ENCODE peak calls at places on chromosomes 2 and 18, in four cellular contexts. U is WERI-Rb-1, M is GM23338, J is K562. O is an unnamed sample.

GRCh38 chr2:99492721-99493120 is 2.9 kb upstream of the REV1 start:
- DNase-seq in U (no peak), M (no peak), J (no peak), O (no peak)

GRCh38 chr2:31137211-31138036 is 816 bp downstream of the GALNT14 start:
- DNase-seq in U (peak), M (peak), J (no peak), O (no peak)

GRCh38 chr2:9617749-9618148 is 13.0 kb downstream of the YWHAQ start:
- DNase-seq in U (no peak), M (no peak), J (no peak), O (no peak)

GRCh38 chr2:75319951-75320350 is 120.6 kb upstream of the TACR1 start:
- DNase-seq in U (no peak), M (no peak), J (no peak), O (no peak)

GRCh38 chr2:170215019-170215418 is 37.1 kb downstream of the MYO3B start:
- DNase-seq in U (no peak), M (peak), J (no peak), O (no peak)

GRCh38 chr2:74373189-74373588 is 6.9 kb downstream of the DCTN1 start:
- DNase-seq in U (no peak), M (peak), J (no peak), O (no peak)

GRCh38 chr2:69242651-69243051 is 144.4 kb downstream of the GFPT1 start:
- DNase-seq in U (peak), M (no peak), J (no peak), O (peak)

GRCh38 chr18:44781890-44782289 is 101.2 kb downstream of the SETBP1 start:
- DNase-seq in U (no peak), M (no peak), J (no peak), O (no peak)

GRCh38 chr18:44062345-44062744 is 618.3 kb upstream of the SETBP1 start:
- DNase-seq in U (no peak), M (no peak), J (no peak), O (no peak)

GRCh38 chr2:30239308-30240161 is 8.2 kb downstream of the LBH start:
- DNase-seq in U (peak), M (peak), J (peak), O (no peak)

GRCh38 chr2:30979822-30980245 is 158.4 kb downstream of the GALNT14 start:
- DNase-seq in U (no peak), M (peak), J (no peak), O (no peak)

GRCh38 chr18:13672657-13673056 is 53.7 kb downstream of the FAM210A start:
- DNase-seq in U (no peak), M (no peak), J (no peak), O (no peak)

GRCh38 chr2:28333606-28334526 is 58.8 kb upstream of the FOSL2 start:
- DNase-seq in U (no peak), M (no peak), J (no peak), O (no peak)

GRCh38 chr2:65637061-65637460 is 204.7 kb upstream of the SPRED2 start:
- DNase-seq in U (no peak), M (no peak), J (no peak), O (no peak)

GRCh38 chr18:23612434-23613090 is 26.3 kb upstream of the NPC1 start:
- DNase-seq in U (no peak), M (no peak), J (no peak), O (no peak)

GRCh38 chr2:197813093-197813787 is 8.8 kb downstream of the PLCL1 start:
- DNase-seq in U (no peak), M (peak), J (peak), O (no peak)

GRCh38 chr18:56269958-56270357 is 368.4 kb downstream of the TXNL1 start:
- DNase-seq in U (no peak), M (no peak), J (no peak), O (no peak)

GRCh38 chr18:13403786-13404549 is 185.4 kb downstream of the LDLRAD4 start:
- DNase-seq in U (no peak), M (no peak), J (no peak), O (no peak)

GRCh38 chr2:63484901-63485300 is 103.4 kb downstream of the WDPCP start:
- DNase-seq in U (no peak), M (no peak), J (no peak), O (no peak)

GRCh38 chr2:96502891-96503636 is 2.1 kb downstream of the NEURL3 start:
- DNase-seq in U (no peak), M (no peak), J (no peak), O (no peak)

GRCh38 chr18:46856975-46857374 is 60.3 kb downstream of the PIAS2 start:
- DNase-seq in U (no peak), M (no peak), J (no peak), O (no peak)

GRCh38 chr2:201254331-201254730 is 6.0 kb upstream of the CASP8 start:
- DNase-seq in U (no peak), M (peak), J (no peak), O (no peak)

GRCh38 chr2:233332125-233332524 is 22.2 kb upstream of the DGKD start:
- DNase-seq in U (no peak), M (no peak), J (no peak), O (no peak)

GRCh38 chr2:199535445-199536177 is 77.9 kb upstream of the SATB2 start:
- DNase-seq in U (no peak), M (no peak), J (no peak), O (no peak)

GRCh38 chr2:52918551-52918950 is 849.1 kb upstream of the CHAC2 start:
- DNase-seq in U (no peak), M (no peak), J (no peak), O (peak)

GRCh38 chr18:44602380-44602779 is 78.3 kb upstream of the SETBP1 start:
- DNase-seq in U (no peak), M (no peak), J (no peak), O (no peak)

GRCh38 chr2:102703748-102704147 is 58.1 kb upstream of the TMEM182 start:
- DNase-seq in U (no peak), M (peak), J (peak), O (no peak)

GRCh38 chr2:192194065-192194865 is 468 bp downstream of the TMEFF2 start:
- DNase-seq in U (peak), M (peak), J (peak), O (no peak)

GRCh38 chr2:137467246-137467862 is 496.9 kb upstream of the HNMT start:
- DNase-seq in U (peak), M (peak), J (peak), O (no peak)

GRCh38 chr2:6946722-6947121 is 29.5 kb downstream of the RNF144A start:
- DNase-seq in U (no peak), M (no peak), J (no peak), O (no peak)

GRCh38 chr2:224060783-224061482 is 21.8 kb upstream of the SERPINE2 start:
- DNase-seq in U (no peak), M (no peak), J (no peak), O (no peak)

GRCh38 chr2:4898706-4899105 is 793.5 kb upstream of the SOX11 start:
- DNase-seq in U (no peak), M (no peak), J (no peak), O (no peak)

GRCh38 chr2:160687629-160688028 is 194.0 kb upstream of the RBMS1 start:
- DNase-seq in U (no peak), M (no peak), J (no peak), O (no peak)
- H3K27ac ChIP-seq in U (no peak), M (no peak), J (no peak), O (no peak)

GRCh38 chr2:161136696-161137324 is 23.4 kb upstream of the TANK start:
- DNase-seq in U (no peak), M (no peak), J (no peak), O (peak)

GRCh38 chr2:161139098-161139987 is 20.9 kb upstream of the TANK start:
- DNase-seq in U (no peak), M (no peak), J (no peak), O (peak)

GRCh38 chr2:161136194-161136593 is 24.0 kb upstream of the TANK start:
- DNase-seq in U (no peak), M (no peak), J (no peak), O (no peak)

GRCh38 chr2:161141033-161141432 is 19.2 kb upstream of the TANK start:
- DNase-seq in U (no peak), M (no peak), J (no peak), O (no peak)

DNA sequence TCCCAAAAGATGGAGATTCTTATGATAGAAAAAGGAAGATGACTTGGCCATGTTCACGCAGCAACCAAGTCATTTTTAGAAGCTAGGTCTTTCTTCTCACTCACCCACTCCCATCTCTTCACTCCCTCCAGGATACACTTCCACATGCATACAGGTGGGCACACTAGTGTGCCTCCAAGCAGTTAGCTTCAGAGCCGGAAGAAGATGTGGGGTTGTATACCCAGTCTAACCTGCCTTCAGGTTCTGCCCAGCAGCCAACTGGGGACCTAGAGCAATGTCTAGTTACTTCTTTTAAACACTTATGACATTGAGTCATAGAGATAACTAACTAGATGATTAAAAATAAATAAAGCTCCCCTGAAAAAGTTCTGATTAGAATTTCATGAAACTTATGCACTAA is 21.8 kb upstream of the TANK start:
- DNase-seq in U (no peak), M (no peak), J (no peak), O (no peak)
- H3K4me3 ChIP-seq in U (no peak), M (no peak), J (no peak), O (no peak)

GRCh38 chr2:118569876-118570535 is 277.4 kb downstream of the EN1 start:
- DNase-seq in U (no peak), M (no peak), J (no peak), O (no peak)

GRCh38 chr2:118565816-118566540 is 281.5 kb downstream of the EN1 start:
- DNase-seq in U (no peak), M (no peak), J (no peak), O (no peak)

GRCh38 chr2:118565301-118565700 is 282.1 kb downstream of the EN1 start:
- DNase-seq in U (no peak), M (peak), J (no peak), O (no peak)

DNA sequence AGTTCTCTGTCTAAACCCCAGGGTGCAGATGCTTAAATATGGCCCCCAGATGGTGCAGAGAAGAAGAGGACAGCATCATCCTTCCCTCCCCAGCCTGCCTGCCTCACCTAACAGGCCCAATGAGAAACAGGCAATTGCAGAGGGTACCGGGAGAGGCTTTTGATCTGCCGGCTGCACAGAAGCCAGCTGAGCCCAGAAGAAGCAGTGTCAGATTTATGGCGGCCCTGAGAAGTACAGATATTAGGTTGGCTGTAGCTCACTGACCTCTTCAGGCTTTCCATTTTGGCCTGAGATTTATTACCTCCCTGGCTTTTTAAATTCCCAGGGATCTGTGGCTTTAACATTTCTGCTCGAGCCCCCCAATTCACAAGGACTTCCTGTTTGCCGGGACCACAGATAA is 278.8 kb downstream of the EN1 start:
- DNase-seq in U (no peak), M (no peak), J (no peak), O (no peak)
- H3K27ac ChIP-seq in U (no peak), M (no peak), J (no peak), O (no peak)

DNA sequence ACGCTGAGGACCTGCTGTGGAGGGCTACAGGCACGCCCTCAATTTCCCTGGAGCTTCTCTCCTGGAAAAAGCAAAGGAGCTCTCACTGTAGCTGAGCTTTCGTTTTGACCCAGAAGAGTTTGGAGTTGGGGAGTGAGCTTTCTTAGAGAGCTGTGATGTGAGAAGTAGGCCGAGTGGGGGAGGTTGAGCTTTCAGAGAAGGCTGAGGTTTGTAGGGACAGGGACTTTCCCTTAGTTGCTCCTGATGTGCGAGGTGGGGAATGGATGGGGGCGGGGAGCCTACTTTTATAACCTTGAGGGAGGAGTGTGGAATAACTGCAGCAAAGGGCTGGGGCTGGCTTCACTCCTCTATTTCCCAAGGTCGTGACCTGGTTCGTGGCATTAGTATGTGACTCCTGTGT is 47.1 kb downstream of the ZNF532 start:
- DNase-seq in U (no peak), M (peak), J (no peak), O (no peak)
- H3K4me3 ChIP-seq in U (no peak), M (no peak), J (no peak), O (no peak)

DNA sequence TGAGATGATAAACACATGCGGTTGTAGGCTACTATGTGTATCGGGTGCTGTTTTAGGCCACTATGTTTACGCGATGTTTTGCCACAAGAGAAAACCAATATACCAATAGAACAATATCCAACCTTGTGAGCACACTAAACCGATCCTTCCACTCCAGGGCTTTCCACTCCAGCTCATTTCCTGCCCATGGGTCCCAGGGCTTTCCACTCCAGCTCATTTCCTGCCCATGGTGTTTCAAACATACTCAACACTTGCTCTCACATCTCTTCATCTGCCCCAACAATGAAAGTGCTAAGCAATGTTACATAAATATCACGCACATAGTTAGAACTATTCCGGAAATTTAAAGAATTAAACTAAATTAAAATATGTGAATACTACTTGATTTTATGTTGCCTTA is 80.0 kb downstream of the EPB41L3 start:
- DNase-seq in U (no peak), M (no peak), J (no peak), O (no peak)
- H3K27ac ChIP-seq in U (no peak), M (no peak), J (no peak), O (peak)

GRCh38 chr18:54875063-54875462 is 46.8 kb downstream of the RAB27B start:
- DNase-seq in U (no peak), M (no peak), J (no peak), O (no peak)

GRCh38 chr18:54877076-54877475 is 48.8 kb downstream of the RAB27B start:
- DNase-seq in U (no peak), M (no peak), J (no peak), O (no peak)

GRCh38 chr18:54878057-54878661 is 49.9 kb downstream of the RAB27B start:
- DNase-seq in U (no peak), M (no peak), J (no peak), O (no peak)

GRCh38 chr18:54871231-54871630 is 43.0 kb downstream of the RAB27B start:
- DNase-seq in U (no peak), M (no peak), J (no peak), O (no peak)

GRCh38 chr18:54873884-54874255 is 45.6 kb downstream of the RAB27B start:
- DNase-seq in U (no peak), M (no peak), J (no peak), O (no peak)
- H3K4me3 ChIP-seq in U (no peak), M (no peak), J (no peak), O (no peak)

GRCh38 chr2:85936421-85937068 is 47.8 kb upstream of the ST3GAL5 start:
- DNase-seq in U (no peak), M (no peak), J (no peak), O (no peak)
- H3K27ac ChIP-seq in U (no peak), M (no peak), J (no peak), O (no peak)

GRCh38 chr18:38464024-38464423 is 898.4 kb upstream of the CELF4 start:
- DNase-seq in U (no peak), M (no peak), J (no peak), O (no peak)
- H3K4me3 ChIP-seq in U (no peak), M (no peak), J (no peak), O (no peak)

GRCh38 chr18:25019086-25019860 is 332.7 kb downstream of the ZNF521 start:
- DNase-seq in U (no peak), M (no peak), J (no peak), O (no peak)
- H3K27ac ChIP-seq in U (no peak), M (no peak), J (no peak), O (no peak)

GRCh38 chr2:37324786-37325624 is at the start of gene PRKD3:
- DNase-seq in U (peak), M (peak), J (peak), O (no peak)

GRCh38 chr2:37325625-37326071 is 1.0 kb upstream of the PRKD3 start:
- DNase-seq in U (no peak), M (no peak), J (no peak), O (no peak)

GRCh38 chr2:37326866-37327634 is 2.4 kb upstream of the PRKD3 start:
- DNase-seq in U (no peak), M (no peak), J (no peak), O (no peak)

GRCh38 chr2:37324536-37324785 is 172 bp downstream of the PRKD3 start:
- DNase-seq in U (peak), M (no peak), J (no peak), O (no peak)

DNA sequence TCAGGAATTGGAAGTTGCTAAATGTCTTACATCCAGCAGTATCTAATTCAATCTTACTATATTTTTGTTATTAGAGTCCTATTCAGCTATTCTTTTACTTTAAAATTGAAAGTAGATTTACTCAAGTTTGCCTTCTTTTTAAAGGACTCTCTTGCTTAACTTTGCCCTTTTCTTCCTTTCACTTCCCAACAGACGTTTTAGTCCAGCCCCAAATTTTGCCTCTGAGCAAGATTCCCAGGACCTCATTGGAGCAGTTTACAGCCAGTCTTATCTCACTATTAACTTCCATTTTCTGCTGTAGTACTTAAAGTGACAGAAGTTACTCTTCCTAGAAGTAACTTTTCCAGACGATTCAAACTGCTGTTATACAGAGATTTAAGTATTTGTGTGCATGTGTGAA is 1.7 kb upstream of the PRKD3 start:
- DNase-seq in U (no peak), M (no peak), J (no peak), O (peak)
- H3K4me3 ChIP-seq in U (no peak), M (no peak), J (no peak), O (no peak)

O was measured in AG04450.